ENCODE peak calls at places on chromosomes 4 and X, in ten cellular contexts. J is NCI-H69; D is iris pigment epithelial cell; I is pons; G is naive thymus-derived CD8-positive, alpha-beta T cell; Y is SK-N-DZ; L is memory B cell; E is HS-27A; O is NCI-H460; X is keratinocyte. F is an unnamed sample.

GRCh38 chrX:319579-320125 is 1.1 kb upstream of the GTPBP6 start:
- DNase-seq in L (no peak), I (no peak), D (no peak), X (no peak), Y (no peak), O (no peak), E (no peak), J (no peak), G (no peak), F (no peak)

GRCh38 chr4:3571921-3572320 is 39.7 kb upstream of the LRPAP1 start:
- DNase-seq in J (no peak), O (no peak), E (no peak), D (no peak), L (no peak), Y (no peak), G (no peak), X (no peak), I (no peak), F (no peak)

GRCh38 chrX:119516157-119516702 is 48.0 kb downstream of the SLC25A5 start:
- DNase-seq in L (peak), I (peak), D (peak), O (peak), E (no peak), J (peak), X (no peak), G (peak), Y (peak), F (peak)

GRCh38 chr4:60579335-60579734 is 620.8 kb upstream of the ADGRL3 start:
- DNase-seq in Y (no peak), X (peak), O (no peak), L (no peak), J (no peak), D (no peak), G (no peak), I (no peak), E (no peak), F (no peak)

GRCh38 chr4:13558881-13559280 is 14.6 kb upstream of the NKX3-2 start:
- DNase-seq in Y (no peak), E (no peak), L (no peak), X (no peak), D (no peak), O (no peak), J (no peak), G (no peak), I (no peak), F (no peak)

GRCh38 chrX:96683997-96684338 is 674 bp upstream of the DIAPH2 start:
- DNase-seq in Y (no peak), J (no peak), O (no peak), D (no peak), E (no peak), L (no peak), I (no peak), G (no peak), X (no peak), F (no peak)

GRCh38 chr4:73776363-73776762 is 36.0 kb downstream of the CXCL8 start:
- DNase-seq in X (no peak), Y (no peak), D (peak), O (peak), E (peak), J (peak), L (no peak), G (no peak), I (peak), F (peak)

GRCh38 chr4:87498446-87498900 is 30.7 kb downstream of the SPARCL1 start:
- DNase-seq in X (no peak), E (no peak), L (no peak), D (peak), J (peak), Y (no peak), G (no peak), I (no peak), O (no peak), F (no peak)

GRCh38 chr4:53313510-53313909 is 52.4 kb downstream of the SCFD2 start:
- DNase-seq in O (no peak), E (no peak), J (peak), I (peak), Y (peak), X (no peak), L (no peak), G (no peak), D (peak), F (peak)

GRCh38 chr4:74109894-74110605 is 11.1 kb upstream of the CXCL2 start:
- DNase-seq in J (no peak), Y (no peak), O (peak), L (no peak), X (peak), D (peak), I (no peak), E (peak), G (no peak), F (no peak)

GRCh38 chrX:109125304-109125703 is 356.6 kb downstream of the GUCY2F start:
- DNase-seq in J (no peak), I (no peak), E (no peak), X (no peak), D (no peak), L (no peak), Y (no peak), G (no peak), O (no peak), F (no peak)

GRCh38 chrX:9566150-9566621 is 101.3 kb downstream of the TBL1X start:
- DNase-seq in X (peak), G (no peak), D (peak), I (peak), Y (no peak), L (no peak), J (peak), E (peak), O (peak), F (no peak)

GRCh38 chrX:8067754-8068469 is 103.2 kb downstream of the VCX2 start:
- DNase-seq in D (peak), J (peak), O (peak), X (no peak), I (no peak), Y (no peak), G (no peak), L (no peak), E (no peak), F (peak)

GRCh38 chrX:65706041-65706828 is 38.8 kb downstream of the MSN start:
- DNase-seq in I (no peak), L (no peak), J (no peak), X (peak), D (peak), E (peak), Y (no peak), O (no peak), G (no peak), F (no peak)

GRCh38 chrX:107684956-107685385 is 56.7 kb downstream of the PRPS1 start:
- DNase-seq in D (peak), J (no peak), L (no peak), X (peak), Y (peak), G (no peak), I (peak), E (no peak), O (no peak), F (no peak)

GRCh38 chr4:149709640-149710039 is 106.0 kb downstream of the IQCM start:
- DNase-seq in O (no peak), J (no peak), E (no peak), X (no peak), G (no peak), L (no peak), D (peak), I (no peak), Y (no peak), F (no peak)

GRCh38 chr4:6771229-6771671 is 11.3 kb upstream of the KIAA0232 start:
- DNase-seq in L (no peak), E (no peak), D (no peak), O (no peak), Y (no peak), J (no peak), G (no peak), I (no peak), X (no peak), F (no peak)

GRCh38 chrX:9110808-9111207 is 76.9 kb upstream of the FAM9B start:
- DNase-seq in L (no peak), J (peak), X (no peak), Y (no peak), I (no peak), O (no peak), G (no peak), D (no peak), E (no peak), F (no peak)

GRCh38 chrX:53048169-53049126 is at the start of gene GPR173:
- DNase-seq in E (peak), I (peak), Y (peak), D (peak), X (no peak), J (peak), G (no peak), O (no peak), L (no peak), F (peak)

GRCh38 chr4:140653718-140654515 is 85.2 kb upstream of the UCP1 start:
- DNase-seq in X (no peak), L (no peak), D (peak), J (peak), I (no peak), Y (no peak), O (no peak), G (no peak), E (no peak), F (no peak)

GRCh38 chrX:140492360-140492994 is 12.4 kb downstream of the SOX3 start:
- DNase-seq in O (no peak), J (no peak), I (no peak), D (no peak), Y (no peak), G (no peak), E (no peak), L (no peak), X (no peak), F (no peak)

GRCh38 chrX:10239611-10240064 is 82.9 kb downstream of the CLCN4 start:
- DNase-seq in D (peak), O (no peak), Y (no peak), X (no peak), J (no peak), L (no peak), G (no peak), I (no peak), E (no peak), F (no peak)

GRCh38 chr4:23747131-23747752 is 142.6 kb downstream of the PPARGC1A start:
- DNase-seq in D (no peak), X (no peak), O (no peak), G (no peak), L (no peak), J (peak), Y (no peak), E (no peak), I (peak), F (no peak)

GRCh38 chr4:20629180-20630115 is 70.8 kb upstream of the PACRGL start:
- DNase-seq in J (no peak), E (no peak), D (no peak), Y (no peak), G (no peak), X (no peak), O (no peak), L (no peak), I (no peak), F (no peak)

GRCh38 chr4:13982008-13982407 is 354.5 kb upstream of the BOD1L1 start:
- DNase-seq in E (no peak), X (no peak), D (no peak), J (no peak), I (no peak), Y (no peak), G (no peak), L (no peak), O (no peak), F (no peak)

GRCh38 chr4:76590847-76591281 is 155.8 kb downstream of the SHROOM3 start:
- DNase-seq in O (no peak), Y (no peak), X (no peak), L (no peak), G (no peak), D (peak), J (no peak), E (no peak), I (no peak), F (no peak)

GRCh38 chr4:158814636-158815035 is 45.8 kb downstream of the FNIP2 start:
- DNase-seq in D (peak), J (no peak), Y (no peak), X (no peak), E (no peak), G (no peak), I (no peak), O (no peak), L (no peak), F (no peak)

GRCh38 chr4:109156346-109156745 is 146.1 kb downstream of the COL25A1 start:
- DNase-seq in G (no peak), X (no peak), D (no peak), O (no peak), Y (no peak), L (no peak), J (no peak), I (no peak), E (no peak), F (no peak)

GRCh38 chr4:165502919-165503907 is 124.4 kb downstream of the CPE start:
- DNase-seq in D (peak), X (no peak), G (no peak), O (no peak), L (no peak), I (no peak), J (no peak), E (peak), Y (no peak), F (no peak)

GRCh38 chrX:72576161-72576896 is 3.7 kb upstream of the HDAC8 start:
- DNase-seq in L (no peak), Y (no peak), E (no peak), X (no peak), D (peak), G (no peak), I (no peak), O (peak), J (no peak), F (no peak)

GRCh38 chr4:154471924-154472323 is 19.7 kb downstream of the DCHS2 start:
- DNase-seq in E (no peak), Y (no peak), G (no peak), J (no peak), D (no peak), O (no peak), L (no peak), I (no peak), X (no peak), F (no peak)

GRCh38 chr4:78566834-78567501 is 15.4 kb downstream of the ANXA3 start:
- DNase-seq in Y (no peak), O (no peak), G (no peak), E (no peak), X (no peak), L (no peak), I (no peak), D (no peak), J (peak), F (no peak)

GRCh38 chr4:174260099-174260498 is 23.4 kb downstream of the FBXO8 start:
- DNase-seq in Y (peak), I (no peak), D (peak), G (no peak), X (no peak), J (no peak), L (no peak), O (no peak), E (no peak), F (peak)

GRCh38 chrX:17584248-17584681 is 153.0 kb upstream of the SCML1 start:
- DNase-seq in J (peak), I (no peak), Y (no peak), E (no peak), D (peak), G (no peak), L (no peak), X (no peak), O (no peak), F (no peak)

GRCh38 chr4:87985097-87985886 is 9.8 kb downstream of the SPP1 start:
- DNase-seq in O (peak), X (no peak), Y (peak), L (no peak), E (no peak), I (peak), G (no peak), D (peak), J (peak), F (peak)